ENCODE peak calls at places on chromosomes 1 and 21, in four cellular contexts. S is AG09309, Y is neural crest cell, O is GM20000. H is an unnamed sample.

GRCh38 chr21:33362044-33362555 is 37.3 kb downstream of the IFNAR1 start:
- DNase-seq in S (no peak), Y (no peak), O (no peak), H (no peak)

GRCh38 chr1:157096881-157097280 is 2.7 kb downstream of the ETV3L start:
- DNase-seq in S (no peak), Y (no peak), O (no peak), H (no peak)

GRCh38 chr1:23126801-23127200 is 41.9 kb downstream of the LUZP1 start:
- DNase-seq in S (no peak), Y (no peak), O (no peak), H (no peak)

GRCh38 chr1:206693029-206693428 is 8.3 kb downstream of the MAPKAPK2 start:
- DNase-seq in S (no peak), Y (no peak), O (no peak), H (no peak)

GRCh38 chr1:19676438-19676922 is 11.8 kb downstream of the HTR6 start:
- DNase-seq in S (peak), Y (peak), O (peak), H (no peak)

GRCh38 chr1:50218344-50218743 is 109.6 kb downstream of the ELAVL4 start:
- DNase-seq in S (no peak), Y (no peak), O (no peak), H (no peak)

GRCh38 chr1:54645806-54646676 is 4.5 kb downstream of the MROH7 start:
- DNase-seq in S (no peak), Y (no peak), O (no peak), H (no peak)

GRCh38 chr1:2288308-2288707 is 60.2 kb downstream of the SKI start:
- DNase-seq in S (no peak), Y (no peak), O (no peak), H (no peak)

GRCh38 chr1:93056214-93056613 is 22.9 kb upstream of the MTF2 start:
- DNase-seq in S (no peak), Y (peak), O (peak), H (no peak)

GRCh38 chr1:154747841-154748766 is 122.0 kb downstream of the KCNN3 start:
- DNase-seq in S (no peak), Y (no peak), O (peak), H (no peak)

GRCh38 chr1:110677526-110677925 is 2.8 kb upstream of the KCNA3 start:
- DNase-seq in S (no peak), Y (no peak), O (no peak), H (no peak)

GRCh38 chr1:244349103-244349531 is 102.6 kb downstream of the ADSS2 start:
- DNase-seq in S (peak), Y (no peak), O (no peak), H (peak)

GRCh38 chr1:10625076-10625475 is 150.3 kb downstream of the PEX14 start:
- DNase-seq in S (no peak), Y (no peak), O (no peak), H (no peak)

GRCh38 chr21:28975401-28975800 is 17.3 kb downstream of the LTN1 start:
- DNase-seq in S (peak), Y (no peak), O (no peak), H (no peak)

GRCh38 chr1:245871881-245872280 is 635.2 kb downstream of the SMYD3 start:
- DNase-seq in S (peak), Y (no peak), O (no peak), H (no peak)

GRCh38 chr1:8396083-8396911 is 78.4 kb downstream of the SLC45A1 start:
- DNase-seq in S (no peak), Y (no peak), O (no peak), H (no peak)

GRCh38 chr1:228734881-228735801 is at the start of gene RHOU:
- DNase-seq in S (no peak), Y (peak), O (peak), H (peak)

GRCh38 chr1:203480525-203481084 is 5.0 kb downstream of the PRELP start:
- DNase-seq in S (peak), Y (no peak), O (no peak), H (peak)

GRCh38 chr1:107140703-107141490 is at the start of gene NTNG1:
- DNase-seq in S (no peak), Y (peak), O (peak), H (no peak)

GRCh38 chr1:230828421-230828820 is 39.9 kb downstream of the C1orf198 start:
- DNase-seq in S (no peak), Y (no peak), O (no peak), H (peak)

GRCh38 chr1:192700834-192701271 is 64.9 kb downstream of the RGS13 start:
- DNase-seq in S (peak), Y (no peak), O (no peak), H (no peak)

GRCh38 chr1:183414365-183414764 is 3.8 kb downstream of the NMNAT2 start:
- DNase-seq in S (no peak), Y (no peak), O (no peak), H (no peak)

GRCh38 chr1:174258148-174258550 is 98.8 kb downstream of the RABGAP1L start:
- DNase-seq in S (no peak), Y (peak), O (peak), H (no peak)

DNA sequence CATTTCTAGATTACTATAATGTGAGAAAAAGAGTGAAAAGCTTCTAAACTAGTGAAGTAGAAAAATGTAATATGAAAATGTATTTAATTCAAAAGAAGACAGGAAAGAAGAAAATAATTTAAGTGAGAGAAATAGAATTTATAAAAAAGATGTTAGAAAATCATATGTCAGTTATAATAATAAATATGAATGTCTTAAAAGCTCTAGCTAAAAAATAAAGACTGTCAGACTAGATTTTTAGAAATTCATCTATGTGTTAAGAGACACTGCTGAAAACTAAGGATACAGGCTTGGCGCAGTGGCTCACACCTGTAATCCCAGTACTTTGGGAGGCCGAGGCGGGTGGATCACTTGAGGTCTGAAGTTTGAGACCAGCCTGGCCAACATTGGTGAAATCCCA is 37.3 kb upstream of the VANGL1 start:
- DNase-seq in S (no peak), Y (no peak), O (no peak), H (no peak)
- TF ChIP-seq CTCF in S (no peak), Y (no peak), O (no peak), H (no peak)

GRCh38 chr1:42035205-42035829 is 116.6 kb upstream of the HIVEP3 start:
- DNase-seq in S (no peak), Y (peak), O (peak), H (no peak)
- TF ChIP-seq CTCF in S (peak), Y (peak), O (peak), H (peak)

GRCh38 chr21:44755227-44755626 is 43.9 kb upstream of the TSPEAR start:
- DNase-seq in S (no peak), Y (no peak), O (no peak), H (no peak)
- TF ChIP-seq CTCF in S (peak), Y (no peak), O (peak), H (no peak)

DNA sequence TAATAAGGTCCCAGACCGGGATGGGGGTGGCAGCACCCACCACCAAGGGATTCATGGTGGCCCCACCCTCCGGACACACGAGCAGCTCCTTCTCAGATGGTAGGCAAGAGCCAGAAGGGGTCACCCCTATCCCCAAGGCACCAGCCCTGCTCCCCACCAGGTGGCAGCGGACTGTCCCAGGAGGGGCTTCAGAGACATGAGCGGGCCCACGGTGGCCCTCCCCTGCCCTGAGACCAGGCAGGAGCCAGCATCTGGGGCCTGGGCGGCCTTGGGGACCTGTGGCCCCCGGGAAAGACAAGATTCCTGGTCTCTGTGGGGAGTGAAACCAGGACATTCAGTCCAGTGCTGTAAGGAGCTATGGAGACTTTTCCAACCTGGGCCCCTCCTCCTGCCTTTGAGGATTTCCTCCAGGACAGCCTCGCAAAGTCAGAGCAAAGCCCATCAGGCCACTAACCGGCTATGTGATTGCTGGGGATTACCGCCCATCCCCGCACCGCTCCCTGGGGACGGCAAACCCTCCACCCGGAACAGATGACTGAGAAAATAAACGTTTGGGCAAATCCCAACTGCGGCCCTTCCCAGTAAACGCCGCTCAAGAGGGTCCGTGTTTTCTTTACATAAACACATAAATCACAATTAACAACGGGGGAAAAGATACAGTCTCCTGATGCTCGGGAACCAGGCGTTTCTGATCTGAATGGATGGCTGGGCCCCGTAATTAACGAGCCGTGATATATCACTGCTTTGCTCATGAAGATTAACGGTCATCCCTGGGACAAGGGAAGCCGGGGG is 50.9 kb upstream of the ARHGEF16 start:
- DNase-seq in S (no peak), Y (no peak), O (no peak), H (no peak)
- TF ChIP-seq CTCF in S (peak), Y (peak), O (no peak), H (peak)

GRCh38 chr1:213192026-213192425 is 141.0 kb downstream of the RPS6KC1 start:
- DNase-seq in S (no peak), Y (no peak), O (no peak), H (no peak)

DNA sequence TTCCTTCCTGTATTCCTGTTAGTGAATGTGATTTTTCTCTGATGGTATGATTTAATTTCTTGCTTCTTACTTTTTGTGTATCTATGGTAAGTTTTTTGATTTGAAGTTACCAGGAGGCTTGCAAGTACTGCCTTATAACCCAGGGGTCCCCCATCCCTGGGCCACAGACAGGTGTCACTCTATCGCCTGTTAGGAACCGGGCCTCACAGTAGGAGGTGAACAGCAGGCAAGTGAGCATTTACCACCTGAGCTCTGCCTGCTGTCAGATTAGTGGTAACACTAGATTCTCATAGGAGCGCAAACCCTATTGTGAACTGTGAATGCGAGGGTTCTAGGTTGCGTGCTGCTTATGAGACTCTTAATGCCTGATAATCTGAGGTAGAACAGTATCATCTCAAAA is 143.3 kb downstream of the RPS6KC1 start:
- DNase-seq in S (no peak), Y (no peak), O (no peak), H (no peak)
- TF ChIP-seq CTCF in S (no peak), Y (no peak), O (no peak), H (no peak)

H was measured in osteocyte.